ENCODE peak calls at places on chromosomes 13 and 19, in four cellular contexts. S is breast epithelium, G is A549, Q is tibial artery. K is an unnamed sample.

GRCh38 chr19:33502521-33502920 is 19.1 kb downstream of the PEPD start:
- DNase-seq in S (no peak), G (no peak), Q (peak; percentile 9), K (no peak)

GRCh38 chr19:30336290-30336689 is 35.9 kb upstream of the ZNF536 start:
- DNase-seq in S (no peak), G (no peak), Q (peak; percentile 23), K (no peak)

GRCh38 chr13:110409581-110409992 is 102.5 kb downstream of the COL4A2 start:
- DNase-seq in S (no peak), G (no peak), Q (peak; percentile 83), K (peak; percentile 66)

GRCh38 chr19:45469835-45470146 is 2.0 kb downstream of the FOSB start:
- DNase-seq in S (no peak), G (no peak), Q (peak; percentile 95), K (no peak)

GRCh38 chr19:35251456-35251855 is 2.7 kb downstream of the LSR start:
- DNase-seq in S (no peak), G (no peak), Q (no peak), K (no peak)

GRCh38 chr13:102993348-102993747 is 72.9 kb downstream of the SLC10A2 start:
- DNase-seq in S (no peak), G (no peak), Q (no peak), K (no peak)

GRCh38 chr19:6668696-6669095 is 1.3 kb downstream of the TNFSF14 start:
- DNase-seq in S (no peak), G (no peak), Q (no peak), K (no peak)

GRCh38 chr19:679418-680286 is 3.5 kb downstream of the FSTL3 start:
- DNase-seq in S (peak; percentile 55), G (peak; percentile 78), Q (peak; percentile 92), K (peak; percentile 55)

GRCh38 chr19:55301459-55302331 is 17.9 kb downstream of the BRSK1 start:
- DNase-seq in S (peak; percentile 82), G (peak; percentile 82), Q (peak; percentile 85), K (no peak)

GRCh38 chr13:38979891-38980627 is 10.6 kb downstream of the STOML3 start:
- DNase-seq in S (no peak), G (no peak), Q (no peak), K (no peak)

GRCh38 chr19:34662919-34663318 is 14.0 kb downstream of the SCGB2B2 start:
- DNase-seq in S (no peak), G (peak; percentile 70), Q (no peak), K (no peak)

GRCh38 chr19:35240322-35240721 is 8.5 kb upstream of the LSR start:
- DNase-seq in S (no peak), G (no peak), Q (no peak), K (no peak)

GRCh38 chr13:38582133-38582532 is 104.7 kb upstream of the FREM2 start:
- DNase-seq in S (no peak), G (peak; percentile 32), Q (no peak), K (no peak)

GRCh38 chr19:50818859-50819472 is 4.6 kb downstream of the KLK1 start:
- DNase-seq in S (no peak), G (no peak), Q (no peak), K (no peak)

GRCh38 chr19:16535381-16535780 is 6.9 kb downstream of the CHERP start:
- DNase-seq in S (no peak), G (no peak), Q (no peak), K (no peak)

GRCh38 chr13:113291997-113292862 is 4.8 kb upstream of the LAMP1 start:
- DNase-seq in S (no peak), G (no peak), Q (no peak), K (no peak)

GRCh38 chr19:52600639-52601024 is 30.5 kb downstream of the ZNF701 start:
- DNase-seq in S (no peak), G (no peak), Q (no peak), K (no peak)

GRCh38 chr19:10575011-10575716 is 6.4 kb upstream of the CDKN2D start:
- DNase-seq in S (no peak), G (no peak), Q (no peak), K (no peak)

GRCh38 chr19:49552749-49553148 is 24.9 kb downstream of the RCN3 start:
- DNase-seq in S (no peak), G (no peak), Q (no peak), K (no peak)

GRCh38 chr19:15696654-15697194 is 23.8 kb downstream of the CYP4F12 start:
- DNase-seq in S (no peak), G (no peak), Q (no peak), K (no peak)

GRCh38 chr19:33032218-33032781 is 32.4 kb downstream of the RHPN2 start:
- DNase-seq in S (no peak), G (peak; percentile 78), Q (no peak), K (no peak)

GRCh38 chr19:5990289-5990797 is 12.4 kb upstream of the RANBP3 start:
- DNase-seq in S (no peak), G (peak; percentile 43), Q (no peak), K (no peak)

GRCh38 chr19:17830567-17831418 is 9.5 kb upstream of the INSL3 start:
- DNase-seq in S (no peak), G (peak; percentile 91), Q (no peak), K (peak; percentile 59)

GRCh38 chr13:25943666-25944065 is 108.2 kb downstream of the SHISA2 start:
- DNase-seq in S (no peak), G (no peak), Q (no peak), K (no peak)

GRCh38 chr19:508204-509150 is 1.2 kb downstream of the TPGS1 start:
- DNase-seq in S (no peak), G (no peak), Q (no peak), K (no peak)

GRCh38 chr13:110408286-110408685 is 101.2 kb downstream of the COL4A2 start:
- DNase-seq in S (no peak), G (no peak), Q (no peak), K (no peak)

GRCh38 chr13:113970810-113971470 is 2.9 kb downstream of the C13orf46 start:
- DNase-seq in S (peak; percentile 81), G (no peak), Q (peak; percentile 65), K (peak; percentile 84)

GRCh38 chr13:54640719-54641118 is 1612.1 kb downstream of the OLFM4 start:
- DNase-seq in S (no peak), G (no peak), Q (no peak), K (no peak)

GRCh38 chr13:102718746-102719145 is 23.9 kb upstream of the METTL21C start:
- DNase-seq in S (no peak), G (no peak), Q (no peak), K (no peak)

GRCh38 chr19:33778089-33778791 is 18.4 kb upstream of the KCTD15 start:
- DNase-seq in S (peak; percentile 84), G (peak; percentile 85), Q (peak; percentile 82), K (no peak)

GRCh38 chr13:27082325-27082724 is 89.3 kb downstream of the USP12 start:
- DNase-seq in S (no peak), G (no peak), Q (no peak), K (no peak)

GRCh38 chr19:10259162-10259905 is 7.3 kb downstream of the MRPL4 start:
- DNase-seq in S (peak; percentile 83), G (peak; percentile 86), Q (peak; percentile 85), K (peak; percentile 40)

GRCh38 chr13:106484755-106485193 is 50.7 kb downstream of the EFNB2 start:
- DNase-seq in S (no peak), G (no peak), Q (peak; percentile 74), K (no peak)

GRCh38 chr19:17873661-17874422 is 2.1 kb downstream of the SLC5A5 start:
- DNase-seq in S (no peak), G (peak; percentile 69), Q (no peak), K (no peak)

GRCh38 chr13:79812070-79812850 is 331.3 kb downstream of the NDFIP2 start:
- DNase-seq in S (no peak), G (no peak), Q (no peak), K (no peak)

GRCh38 chr13:77925616-77926015 is 7.0 kb upstream of the EDNRB start:
- DNase-seq in S (no peak), G (no peak), Q (no peak), K (no peak)

GRCh38 chr13:23828866-23829265 is 60.3 kb downstream of the MIPEP start:
- DNase-seq in S (no peak), G (no peak), Q (no peak), K (no peak)

GRCh38 chr19:2170219-2170618 is 6.5 kb downstream of the DOT1L start:
- DNase-seq in S (no peak), G (no peak), Q (no peak), K (no peak)
- H3K4me3 ChIP-seq in S (no peak overlapping the region), G (no peak overlapping the region), Q (no peak overlapping the region), K (no peak overlapping the region)

GRCh38 chr19:39196860-39197562 is at the start of gene NCCRP1:
- DNase-seq in S (no peak), G (no peak), Q (no peak), K (no peak)

GRCh38 chr19:39199025-39199424 is 2.3 kb downstream of the NCCRP1 start:
- DNase-seq in S (no peak), G (no peak), Q (no peak), K (peak; percentile 26)

GRCh38 chr19:39196320-39196719 is 444 bp upstream of the NCCRP1 start:
- DNase-seq in S (no peak), G (no peak), Q (no peak), K (no peak)

GRCh38 chr19:39195755-39196154 is 1.0 kb upstream of the NCCRP1 start:
- DNase-seq in S (no peak), G (no peak), Q (no peak), K (no peak)

GRCh38 chr19:39197808-39198207 is 1.0 kb downstream of the NCCRP1 start:
- DNase-seq in S (no peak), G (no peak), Q (no peak), K (no peak)
- TF ChIP-seq CTCF in S (no peak), G (peak; percentile 33), Q (no peak), K (no peak)

DNA sequence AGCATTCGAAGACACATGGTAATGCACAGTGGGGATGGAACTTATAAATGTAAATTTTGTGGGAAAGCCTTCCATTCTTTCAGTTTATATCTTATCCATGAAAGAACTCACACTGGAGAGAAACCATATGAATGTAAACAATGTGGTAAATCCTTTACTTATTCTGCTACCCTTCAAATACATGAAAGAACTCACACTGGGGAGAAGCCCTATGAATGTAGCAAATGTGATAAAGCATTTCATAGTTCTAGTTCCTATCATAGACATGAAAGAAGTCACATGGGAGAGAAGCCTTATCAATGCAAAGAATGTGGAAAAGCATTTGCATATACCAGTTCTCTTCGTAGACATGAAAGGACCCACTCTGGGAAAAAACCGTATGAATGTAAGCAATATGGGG is 16.2 kb upstream of the ZNF763 start:
- DNase-seq in S (no peak), G (no peak), Q (no peak), K (no peak)
- H3K4me3 ChIP-seq in S (no peak overlapping the region), G (no peak overlapping the region), Q (no peak overlapping the region), K (no peak overlapping the region)

GRCh38 chr13:72648513-72649065 is 78.8 kb downstream of the MZT1 start:
- DNase-seq in S (no peak), G (peak; percentile 4), Q (no peak), K (no peak)
- TF ChIP-seq CTCF in S (no peak), G (no peak), Q (no peak), K (peak; percentile 51)

DNA sequence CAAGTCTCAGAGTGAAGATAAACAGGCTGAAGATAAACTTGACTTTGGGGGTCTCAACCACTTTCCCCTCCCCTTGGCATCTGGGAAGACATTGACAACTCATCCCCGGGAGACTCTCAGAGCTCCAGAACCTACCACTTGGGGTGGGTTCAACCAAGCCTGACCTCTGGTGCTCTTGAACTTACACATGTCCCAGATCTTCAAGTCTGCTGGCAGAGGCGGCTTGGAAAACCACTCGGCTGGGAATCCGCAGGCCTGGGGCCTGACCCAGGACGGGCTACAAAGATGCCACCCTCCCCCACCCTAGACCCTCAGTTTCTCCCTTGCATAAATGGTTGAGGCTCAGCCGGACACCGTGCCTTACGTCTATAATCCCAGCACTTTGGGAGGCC is 512 bp downstream of the LRRC8E start:
- DNase-seq in S (no peak), G (no peak), Q (no peak), K (no peak)
- H3K4me3 ChIP-seq in S (peak overlapping the region; percentile 44), G (peak overlapping the region; percentile 71), Q (no peak overlapping the region), K (peak overlapping the region; percentile 71)

K was measured in retinal pigment epithelial cell.